ENCODE peak calls at places on chromosome 1, in eight cellular contexts. K, Z, L, M, A, X, G and V are unnamed samples.

GRCh38 chr1:214498030-214498429 is 53.4 kb downstream of the PTPN14 start:
- DNase-seq in K (no peak), Z (no peak), L (no peak), M (no peak), A (no peak), X (no peak), G (no peak), V (no peak)

GRCh38 chr1:227903614-227904501 is 43.9 kb downstream of the WNT9A start:
- DNase-seq in K (no peak), Z (no peak), L (no peak), M (no peak), A (no peak), X (no peak), G (peak), V (no peak)

GRCh38 chr1:22286491-22286890 is 143.6 kb upstream of the WNT4 start:
- DNase-seq in K (no peak), Z (no peak), L (no peak), M (no peak), A (no peak), X (peak), G (no peak), V (no peak)

GRCh38 chr1:76868154-76868882 is 1.0 kb downstream of the ST6GALNAC5 start:
- DNase-seq in K (peak), Z (peak), L (peak), M (peak), A (no peak), X (peak), G (peak), V (peak)

GRCh38 chr1:23634840-23635642 is 56.6 kb upstream of the RPL11 start:
- DNase-seq in K (peak), Z (peak), L (peak), M (peak), A (peak), X (peak), G (peak), V (peak)

GRCh38 chr1:96524100-96524499 is 197.5 kb upstream of the PTBP2 start:
- DNase-seq in K (no peak), Z (no peak), L (no peak), M (no peak), A (no peak), X (no peak), G (no peak), V (no peak)

GRCh38 chr1:42453386-42453785 is 2.4 kb downstream of the ZMYND12 start:
- DNase-seq in K (no peak), Z (no peak), L (no peak), M (no peak), A (no peak), X (no peak), G (no peak), V (no peak)

GRCh38 chr1:220370041-220370700 is 97.9 kb upstream of the RAB3GAP2 start:
- DNase-seq in K (peak), Z (no peak), L (peak), M (no peak), A (peak), X (no peak), G (peak), V (peak)

GRCh38 chr1:33183306-33183705 is 1.5 kb upstream of the TRIM62 start:
- DNase-seq in K (no peak), Z (no peak), L (no peak), M (no peak), A (no peak), X (no peak), G (no peak), V (no peak)

GRCh38 chr1:245590726-245591125 is 435.9 kb downstream of the KIF26B start:
- DNase-seq in K (peak), Z (no peak), L (no peak), M (no peak), A (no peak), X (no peak), G (no peak), V (no peak)

GRCh38 chr1:112718691-112719418 is 3.7 kb upstream of the PPM1J start:
- DNase-seq in K (peak), Z (peak), L (peak), M (peak), A (no peak), X (peak), G (peak), V (peak)

GRCh38 chr1:171379846-171380245 is 65.9 kb downstream of the FMO4 start:
- DNase-seq in K (peak), Z (no peak), L (no peak), M (no peak), A (no peak), X (no peak), G (no peak), V (no peak)

GRCh38 chr1:186239211-186239610 is 135.8 kb downstream of the TPR start:
- DNase-seq in K (no peak), Z (no peak), L (no peak), M (no peak), A (no peak), X (no peak), G (no peak), V (no peak)

GRCh38 chr1:35642472-35642955 is 1.2 kb upstream of the PSMB2 start:
- DNase-seq in K (no peak), Z (no peak), L (peak), M (peak), A (no peak), X (no peak), G (no peak), V (no peak)

GRCh38 chr1:172342584-172343245 is 77.8 kb upstream of the C1orf105 start:
- DNase-seq in K (no peak), Z (no peak), L (no peak), M (no peak), A (no peak), X (no peak), G (no peak), V (no peak)

GRCh38 chr1:39561321-39561720 is 15.3 kb downstream of the PABPC4 start:
- DNase-seq in K (no peak), Z (no peak), L (no peak), M (no peak), A (no peak), X (no peak), G (no peak), V (no peak)

GRCh38 chr1:47752048-47752451 is 245.1 kb downstream of the TRABD2B start:
- DNase-seq in K (no peak), Z (no peak), L (no peak), M (no peak), A (no peak), X (peak), G (no peak), V (no peak)

GRCh38 chr1:73980324-73981040 is 217.5 kb downstream of the LRRIQ3 start:
- DNase-seq in K (no peak), Z (no peak), L (peak), M (no peak), A (no peak), X (no peak), G (no peak), V (no peak)

GRCh38 chr1:161180643-161181042 is 3.3 kb upstream of the B4GALT3 start:
- DNase-seq in K (no peak), Z (no peak), L (peak), M (no peak), A (no peak), X (no peak), G (no peak), V (no peak)

GRCh38 chr1:198109316-198109715 is 47.5 kb upstream of the NEK7 start:
- DNase-seq in K (no peak), Z (no peak), L (no peak), M (no peak), A (no peak), X (no peak), G (no peak), V (peak)

GRCh38 chr1:29379438-29380073 is 143.2 kb downstream of the PTPRU start:
- DNase-seq in K (peak), Z (no peak), L (peak), M (peak), A (no peak), X (no peak), G (no peak), V (peak)

GRCh38 chr1:178819123-178819522 is 51.8 kb downstream of the ANGPTL1 start:
- DNase-seq in K (no peak), Z (no peak), L (no peak), M (peak), A (no peak), X (no peak), G (no peak), V (no peak)

GRCh38 chr1:246923900-246924299 is 7.8 kb downstream of the AHCTF1 start:
- DNase-seq in K (no peak), Z (no peak), L (no peak), M (no peak), A (no peak), X (no peak), G (no peak), V (no peak)

GRCh38 chr1:119279441-119280415 is 88.9 kb upstream of the HAO2 start:
- DNase-seq in K (no peak), Z (no peak), L (peak), M (no peak), A (no peak), X (no peak), G (no peak), V (peak)

GRCh38 chr1:51734899-51735745 is 118.2 kb downstream of the OSBPL9 start:
- DNase-seq in K (no peak), Z (no peak), L (no peak), M (no peak), A (no peak), X (no peak), G (no peak), V (no peak)

GRCh38 chr1:41859686-41860085 is 59.0 kb downstream of the HIVEP3 start:
- DNase-seq in K (no peak), Z (no peak), L (no peak), M (no peak), A (no peak), X (no peak), G (no peak), V (no peak)

GRCh38 chr1:28062806-28063205 is 25.6 kb downstream of the EYA3 start:
- DNase-seq in K (peak), Z (no peak), L (no peak), M (no peak), A (no peak), X (no peak), G (no peak), V (no peak)

DNA sequence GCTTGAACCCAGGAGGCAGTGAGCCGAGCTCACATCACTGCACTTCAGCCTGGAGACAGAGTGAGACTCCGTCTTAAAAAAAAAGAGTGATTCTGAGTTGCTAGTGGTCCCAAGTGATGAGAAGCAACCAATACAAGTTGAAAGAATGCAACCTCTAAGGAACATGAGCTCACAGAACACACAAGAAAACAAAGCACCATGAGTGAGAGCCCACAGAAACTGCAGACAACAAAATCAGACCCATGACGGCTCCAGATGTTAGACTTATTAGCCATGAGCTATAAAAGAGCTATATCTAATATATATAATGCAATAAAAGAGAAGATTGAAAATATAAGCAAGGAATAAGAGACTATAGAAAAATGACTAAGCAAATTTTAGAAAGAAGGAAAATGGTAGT is 50.0 kb downstream of the MATN1 start:
- DNase-seq in K (no peak), Z (no peak), L (no peak), M (no peak), A (no peak), X (no peak), G (no peak), V (no peak)
- H3K27ac ChIP-seq in K (no peak), Z (peak), L (no peak), M (no peak), A (no peak), X (no peak), G (no peak), V (no peak)

DNA sequence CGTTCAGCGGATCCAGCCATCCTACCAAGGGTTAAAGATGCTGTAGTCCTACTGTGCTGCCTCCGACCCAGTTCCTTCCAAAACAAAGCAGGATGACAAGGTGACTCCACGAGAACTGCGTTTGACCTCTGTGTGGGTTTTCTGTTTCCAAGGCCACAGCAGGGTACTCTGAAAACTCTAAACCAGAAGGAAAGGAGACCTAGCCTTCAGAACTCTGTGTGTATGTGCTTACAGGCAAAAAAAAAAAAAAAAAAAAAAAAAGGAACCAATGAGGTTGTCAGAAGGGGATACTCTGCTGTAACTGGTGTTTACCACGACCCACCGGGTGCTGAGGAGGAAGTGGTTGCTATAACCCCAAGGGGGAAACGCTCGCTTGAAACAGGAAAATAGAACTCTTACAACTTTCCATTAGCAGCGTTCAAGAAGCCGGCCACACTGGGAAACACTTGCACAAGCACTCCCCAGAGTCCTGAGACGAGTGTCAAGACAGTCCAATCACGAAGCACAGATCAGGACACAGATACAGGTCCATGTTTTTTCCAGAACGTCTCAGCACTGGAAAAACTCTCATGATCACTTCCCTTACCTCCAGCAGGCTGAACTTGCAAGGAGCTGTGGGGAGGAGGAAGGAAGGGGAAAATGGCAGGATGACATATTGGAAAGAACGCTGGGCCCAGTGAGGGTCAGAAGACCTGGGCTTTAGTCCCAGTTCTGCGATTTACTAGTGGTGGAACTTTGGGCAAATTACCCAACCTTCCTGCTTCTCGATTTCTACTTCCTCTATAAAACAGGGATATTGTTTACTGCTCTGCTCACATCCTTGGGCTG is 64.0 kb downstream of the ITPKB start:
- DNase-seq in K (peak), Z (no peak), L (no peak), M (no peak), A (no peak), X (peak), G (peak), V (no peak)
- H3K27ac ChIP-seq in K (no peak), Z (peak), L (no peak), M (no peak), A (no peak), X (peak), G (peak), V (no peak)

GRCh38 chr1:3314561-3315271 is 139.7 kb upstream of the ARHGEF16 start:
- DNase-seq in K (peak), Z (peak), L (no peak), M (no peak), A (no peak), X (no peak), G (no peak), V (no peak)
- H3K27ac ChIP-seq in K (no peak), Z (peak), L (peak), M (no peak), A (peak), X (no peak), G (peak), V (peak)

DNA sequence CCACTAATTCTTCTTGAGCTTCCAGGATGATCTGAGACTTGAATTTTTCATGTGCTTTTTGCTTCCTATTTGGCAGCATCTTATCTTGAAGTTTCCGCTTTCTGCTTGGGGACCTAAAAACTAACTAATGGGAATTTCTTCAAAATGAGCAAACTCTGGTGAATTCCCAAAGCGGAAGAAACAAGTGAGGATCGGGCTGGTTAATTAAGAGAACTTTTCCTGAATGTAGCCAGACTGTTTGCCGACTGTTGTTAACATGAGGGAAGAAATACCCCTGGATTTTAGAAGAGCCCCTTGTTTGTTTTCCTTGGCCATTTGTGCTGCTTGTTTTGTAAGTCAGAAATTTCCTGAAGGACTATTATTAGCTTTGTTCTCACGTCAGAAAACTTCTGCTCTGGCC is 6.1 kb upstream of the SELE start:
- DNase-seq in K (no peak), Z (no peak), L (no peak), M (no peak), A (no peak), X (no peak), G (no peak), V (no peak)
- H3K27ac ChIP-seq in K (no peak), Z (no peak), L (no peak), M (no peak), A (no peak), X (no peak), G (no peak), V (no peak)

DNA sequence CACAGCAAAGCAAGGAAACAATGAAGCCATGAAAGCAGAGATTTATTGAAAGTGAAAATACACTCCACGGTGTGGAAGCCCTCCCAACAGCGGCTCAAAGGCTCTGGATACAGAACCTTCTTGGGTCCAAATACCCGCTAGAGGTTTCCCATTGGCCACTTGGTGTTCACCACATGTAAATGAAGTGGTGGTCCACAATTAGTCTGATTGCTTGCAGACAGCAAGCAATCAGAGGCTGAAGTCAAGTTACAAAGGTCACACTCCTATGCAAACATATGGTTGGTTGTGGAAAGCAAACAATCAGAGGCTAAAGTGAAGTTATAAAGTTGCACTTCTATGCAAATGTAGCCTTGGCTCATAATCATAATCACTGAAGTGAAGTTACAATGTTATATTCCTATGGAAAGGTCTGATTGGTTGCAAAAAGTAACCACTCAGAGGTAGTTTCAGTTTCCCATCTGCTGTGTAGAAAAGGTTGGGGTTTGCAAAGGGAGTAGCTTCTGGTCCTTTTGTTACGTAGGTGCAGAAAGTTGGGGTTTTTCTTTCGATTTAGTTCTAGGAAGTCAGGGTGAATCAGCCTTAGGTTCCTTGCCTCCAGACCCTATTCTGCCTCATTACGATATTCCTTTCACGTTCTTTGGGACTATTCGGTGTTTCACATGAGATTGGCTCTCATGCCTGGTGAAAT is 36.8 kb upstream of the MTF2 start:
- DNase-seq in K (no peak), Z (no peak), L (no peak), M (no peak), A (no peak), X (no peak), G (no peak), V (no peak)
- H3K27ac ChIP-seq in K (no peak), Z (no peak), L (no peak), M (no peak), A (no peak), X (no peak), G (no peak), V (no peak)

DNA sequence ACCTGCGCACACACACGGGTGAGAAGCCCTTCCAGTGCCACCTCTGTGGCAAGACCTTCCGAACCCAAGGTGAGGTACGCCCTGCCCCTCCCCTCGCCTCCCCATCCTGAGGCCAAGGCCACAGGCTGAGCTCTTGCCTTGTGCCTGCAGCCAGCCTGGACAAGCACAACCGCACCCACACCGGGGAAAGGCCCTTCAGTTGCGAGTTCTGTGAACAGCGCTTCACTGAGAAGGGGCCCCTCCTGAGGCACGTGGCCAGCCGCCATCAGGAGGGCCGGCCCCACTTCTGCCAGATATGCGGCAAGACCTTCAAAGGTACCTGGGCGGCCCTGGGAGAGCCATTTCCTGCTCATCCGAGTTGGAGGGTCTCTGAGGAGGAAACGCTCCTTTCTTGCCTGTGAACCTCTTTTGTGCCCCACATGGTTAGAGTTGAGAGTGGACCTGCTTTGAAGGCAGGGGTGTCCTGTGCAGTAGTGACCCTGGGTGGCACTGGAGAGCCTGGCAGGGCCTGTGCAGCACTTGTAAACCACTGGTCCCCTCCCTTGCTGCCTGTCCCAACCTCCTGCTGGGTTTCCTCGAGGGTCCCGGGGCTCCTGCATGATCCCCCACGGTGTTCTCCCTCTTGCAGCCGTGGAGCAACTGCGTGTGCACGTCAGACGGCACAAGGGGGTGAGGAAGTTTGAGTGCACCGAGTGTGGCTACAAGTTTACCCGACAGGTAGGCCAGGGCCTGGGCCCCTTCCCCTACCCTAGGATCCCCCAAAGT is 8.5 kb downstream of the ZBTB48 start:
- DNase-seq in K (no peak), Z (no peak), L (no peak), M (no peak), A (no peak), X (no peak), G (no peak), V (no peak)
- H3K27ac ChIP-seq in K (no peak), Z (no peak), L (no peak), M (no peak), A (no peak), X (peak), G (peak), V (no peak)

GRCh38 chr1:222547944-222548671 is at the start of gene HHIPL2:
- DNase-seq in K (no peak), Z (no peak), L (peak), M (no peak), A (no peak), X (no peak), G (no peak), V (no peak)
- H3K27ac ChIP-seq in K (no peak), Z (no peak), L (peak), M (no peak), A (peak), X (no peak), G (no peak), V (peak)

GRCh38 chr1:12109901-12110300 is 46.8 kb downstream of the TNFRSF8 start:
- DNase-seq in K (no peak), Z (no peak), L (no peak), M (no peak), A (no peak), X (no peak), G (no peak), V (no peak)
- H3K27ac ChIP-seq in K (no peak), Z (no peak), L (no peak), M (no peak), A (no peak), X (no peak), G (no peak), V (no peak)